ENCODE peak calls at places on chromosomes 3 and 15, in four cellular contexts. One of them, this sample, is unnamed.

GRCh38 chr15:101097111-101097510 is 154.7 kb downstream of the CHSY1 start:
- DNase-seq in K562: no peak
- DNase-seq in WTC11: no peak
- DNase-seq in GM12878: no peak
- DNase-seq in this sample: no peak

GRCh38 chr3:190877925-190878324 is 15.4 kb upstream of the GMNC start:
- DNase-seq in K562: peak; percentile 38
- DNase-seq in WTC11: peak; percentile 55
- DNase-seq in GM12878: no peak
- DNase-seq in this sample: no peak

GRCh38 chr15:28983432-28984311 is 97.9 kb downstream of the APBA2 start:
- DNase-seq in K562: peak; percentile 70
- DNase-seq in WTC11: peak; percentile 52
- DNase-seq in GM12878: no peak
- DNase-seq in this sample: no peak

GRCh38 chr15:68820589-68821189 is at the start of gene ANP32A:
- DNase-seq in K562: peak; percentile 100
- DNase-seq in WTC11: peak; percentile 97
- DNase-seq in GM12878: peak; percentile 62
- DNase-seq in this sample: peak; percentile 85

GRCh38 chr3:57518276-57518914 is 25.7 kb downstream of the DNAH12 start:
- DNase-seq in K562: no peak
- DNase-seq in WTC11: no peak
- DNase-seq in GM12878: no peak
- DNase-seq in this sample: no peak

GRCh38 chr3:163779396-163780344 is 1298.6 kb downstream of the SI start:
- DNase-seq in K562: no peak
- DNase-seq in WTC11: peak; percentile 35
- DNase-seq in GM12878: no peak
- DNase-seq in this sample: peak; percentile 69

GRCh38 chr3:125582707-125583106 is 12.6 kb downstream of the OSBPL11 start:
- DNase-seq in K562: peak; percentile 16
- DNase-seq in WTC11: no peak
- DNase-seq in GM12878: no peak
- DNase-seq in this sample: peak; percentile 7

GRCh38 chr3:195806211-195806915 is 5.4 kb downstream of the MUC4 start:
- DNase-seq in K562: no peak
- DNase-seq in WTC11: peak; percentile 73
- DNase-seq in GM12878: no peak
- DNase-seq in this sample: no peak

DNA sequence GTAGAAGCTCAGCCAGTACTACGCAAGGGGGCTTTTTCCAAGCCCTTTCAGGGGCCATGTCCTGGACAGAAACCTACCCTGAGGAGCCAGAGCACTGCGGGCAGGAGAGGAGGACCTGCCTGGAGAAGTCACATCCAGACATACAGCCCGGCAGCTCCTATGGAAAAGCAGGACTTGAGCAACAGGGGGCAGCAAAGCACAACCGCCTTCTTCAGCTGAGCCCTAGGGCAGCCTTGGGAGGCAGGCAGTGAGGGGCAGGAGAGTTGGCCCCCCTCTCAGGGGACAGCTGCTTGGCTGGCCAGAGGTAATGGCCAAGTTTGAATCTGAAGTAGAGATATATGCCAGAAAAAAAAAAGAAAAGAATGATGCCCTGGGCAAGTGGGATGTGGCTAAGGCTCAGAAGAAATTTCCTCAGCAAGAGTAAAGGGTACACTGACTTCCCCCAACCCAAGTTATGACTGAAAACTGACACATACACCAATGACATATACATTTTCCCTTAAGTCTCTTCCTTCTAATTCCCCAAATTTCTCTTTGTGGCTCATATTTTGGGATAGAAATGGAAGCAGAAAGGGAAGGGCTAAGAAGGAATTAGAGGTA is 56.9 kb downstream of the CYP19A1 start:
- DNase-seq in K562: peak; percentile 57
- DNase-seq in WTC11: peak; percentile 80
- DNase-seq in GM12878: no peak
- DNase-seq in this sample: peak; percentile 44
- TF ChIP-seq NR2C2 in K562: no peak
- TF ChIP-seq NR2C2 in WTC11: no peak
- TF ChIP-seq NR2C2 in GM12878: no peak
- TF ChIP-seq NR2C2 in this sample: no peak

DNA sequence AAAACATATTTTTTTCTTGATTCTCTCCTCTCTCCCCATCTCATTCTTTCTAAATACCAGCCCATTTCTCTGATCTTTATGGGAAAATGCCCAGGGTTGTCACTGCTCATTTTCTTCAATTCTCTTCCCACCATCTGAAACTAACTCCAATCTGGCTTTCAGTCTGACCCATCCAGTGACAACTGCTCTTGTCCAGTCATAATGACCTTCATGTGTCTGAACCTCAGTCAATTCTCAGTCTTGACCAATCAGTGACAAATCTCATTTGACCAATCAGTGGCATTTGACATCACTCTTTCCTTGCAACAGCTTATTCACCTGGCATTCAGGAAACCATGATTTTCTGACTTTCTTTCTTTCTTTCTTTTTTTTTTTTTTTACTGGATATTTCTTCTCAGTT is 15.1 kb downstream of the VEPH1 start:
- DNase-seq in K562: no peak
- DNase-seq in WTC11: no peak
- DNase-seq in GM12878: no peak
- DNase-seq in this sample: no peak
- TF ChIP-seq NR2C2 in K562: no peak
- TF ChIP-seq NR2C2 in WTC11: no peak
- TF ChIP-seq NR2C2 in GM12878: no peak
- TF ChIP-seq NR2C2 in this sample: no peak

DNA sequence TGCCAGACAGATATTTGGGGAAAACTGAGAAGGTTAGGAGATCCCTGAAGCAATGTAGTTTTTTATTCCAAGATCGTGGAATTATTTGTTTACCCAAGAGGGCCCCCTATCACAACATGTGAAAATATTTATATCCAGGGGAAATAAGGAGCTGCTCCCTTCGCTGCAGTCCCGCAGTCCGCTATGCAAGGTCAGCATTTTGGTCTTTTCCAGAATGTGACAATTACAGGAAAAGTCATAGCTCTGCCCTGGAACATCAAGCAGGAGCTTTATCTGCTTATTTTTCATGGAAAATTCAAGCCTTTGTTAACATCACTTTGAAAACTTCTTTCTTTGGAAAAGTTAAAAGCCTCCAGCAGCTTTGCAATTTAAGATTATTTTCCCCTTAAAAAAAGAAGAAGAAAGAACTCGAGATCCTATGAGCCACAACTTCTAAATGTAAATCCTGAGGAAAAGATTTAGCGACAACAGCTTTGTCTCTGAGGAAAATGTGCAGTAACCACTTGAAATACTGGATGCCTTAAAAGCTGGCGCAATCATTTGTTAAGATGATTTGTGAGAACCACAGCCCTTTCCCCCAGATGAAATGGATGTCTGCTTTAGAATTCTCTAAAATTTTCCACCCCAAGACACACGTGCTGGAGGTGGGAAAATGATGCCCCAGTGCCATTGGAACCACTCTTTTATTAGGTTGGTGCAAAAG is 256.3 kb upstream of the TPM1 start:
- DNase-seq in K562: no peak
- DNase-seq in WTC11: no peak
- DNase-seq in GM12878: no peak
- DNase-seq in this sample: no peak
- TF ChIP-seq NR2C2 in K562: no peak
- TF ChIP-seq NR2C2 in WTC11: no peak
- TF ChIP-seq NR2C2 in GM12878: no peak
- TF ChIP-seq NR2C2 in this sample: no peak

DNA sequence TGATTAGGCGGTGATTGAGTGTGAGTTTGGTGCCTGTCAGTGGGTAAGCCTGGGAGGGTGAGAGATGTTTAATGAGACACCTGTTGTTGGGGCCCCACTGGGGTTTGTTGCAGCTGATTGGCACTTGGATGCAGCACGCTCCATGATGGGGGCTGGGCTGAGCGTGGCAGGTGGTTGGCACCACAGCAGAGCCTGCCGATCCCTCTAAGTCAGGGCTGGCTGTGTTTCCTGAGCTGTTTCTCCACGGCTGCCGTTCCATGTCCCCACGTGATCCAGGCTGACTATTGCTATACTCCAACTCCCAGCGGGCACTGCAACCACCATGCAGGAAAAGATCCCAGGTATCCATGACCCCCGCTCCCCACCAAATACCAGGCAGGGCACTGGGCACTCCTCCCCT is 93.5 kb upstream of the ARRDC4 start:
- DNase-seq in K562: no peak
- DNase-seq in WTC11: no peak
- DNase-seq in GM12878: no peak
- DNase-seq in this sample: no peak
- TF ChIP-seq NR2C2 in K562: no peak
- TF ChIP-seq NR2C2 in WTC11: no peak
- TF ChIP-seq NR2C2 in GM12878: no peak
- TF ChIP-seq NR2C2 in this sample: no peak

GRCh38 chr3:52349131-52349530 is 33.0 kb downstream of the DNAH1 start:
- DNase-seq in K562: no peak
- DNase-seq in WTC11: no peak
- DNase-seq in GM12878: no peak
- DNase-seq in this sample: no peak
- TF ChIP-seq NR2C2 in K562: no peak
- TF ChIP-seq NR2C2 in WTC11: no peak
- TF ChIP-seq NR2C2 in GM12878: no peak
- TF ChIP-seq NR2C2 in this sample: no peak

GRCh38 chr3:171129827-171130226 is 103.3 kb upstream of the SLC2A2 start:
- DNase-seq in K562: no peak
- DNase-seq in WTC11: no peak
- DNase-seq in GM12878: no peak
- DNase-seq in this sample: peak; percentile 58

GRCh38 chr3:171135536-171135935 is 109.0 kb upstream of the SLC2A2 start:
- DNase-seq in K562: no peak
- DNase-seq in WTC11: no peak
- DNase-seq in GM12878: no peak
- DNase-seq in this sample: no peak

GRCh38 chr3:171132873-171133272 is 106.4 kb upstream of the SLC2A2 start:
- DNase-seq in K562: no peak
- DNase-seq in WTC11: no peak
- DNase-seq in GM12878: no peak
- DNase-seq in this sample: no peak

GRCh38 chr3:171138027-171138426 is 111.5 kb upstream of the SLC2A2 start:
- DNase-seq in K562: no peak
- DNase-seq in WTC11: no peak
- DNase-seq in GM12878: no peak
- DNase-seq in this sample: no peak

GRCh38 chr3:171134170-171134569 is 107.7 kb upstream of the SLC2A2 start:
- DNase-seq in K562: no peak
- DNase-seq in WTC11: no peak
- DNase-seq in GM12878: no peak
- DNase-seq in this sample: no peak
- TF ChIP-seq NR2C2 in K562: no peak
- TF ChIP-seq NR2C2 in WTC11: no peak
- TF ChIP-seq NR2C2 in GM12878: no peak
- TF ChIP-seq NR2C2 in this sample: no peak

GRCh38 chr15:39110336-39110735 is 470.5 kb upstream of the THBS1 start:
- DNase-seq in K562: no peak
- DNase-seq in WTC11: no peak
- DNase-seq in GM12878: no peak
- DNase-seq in this sample: no peak
- TF ChIP-seq NR2C2 in K562: no peak
- TF ChIP-seq NR2C2 in WTC11: no peak
- TF ChIP-seq NR2C2 in GM12878: no peak
- TF ChIP-seq NR2C2 in this sample: no peak

DNA sequence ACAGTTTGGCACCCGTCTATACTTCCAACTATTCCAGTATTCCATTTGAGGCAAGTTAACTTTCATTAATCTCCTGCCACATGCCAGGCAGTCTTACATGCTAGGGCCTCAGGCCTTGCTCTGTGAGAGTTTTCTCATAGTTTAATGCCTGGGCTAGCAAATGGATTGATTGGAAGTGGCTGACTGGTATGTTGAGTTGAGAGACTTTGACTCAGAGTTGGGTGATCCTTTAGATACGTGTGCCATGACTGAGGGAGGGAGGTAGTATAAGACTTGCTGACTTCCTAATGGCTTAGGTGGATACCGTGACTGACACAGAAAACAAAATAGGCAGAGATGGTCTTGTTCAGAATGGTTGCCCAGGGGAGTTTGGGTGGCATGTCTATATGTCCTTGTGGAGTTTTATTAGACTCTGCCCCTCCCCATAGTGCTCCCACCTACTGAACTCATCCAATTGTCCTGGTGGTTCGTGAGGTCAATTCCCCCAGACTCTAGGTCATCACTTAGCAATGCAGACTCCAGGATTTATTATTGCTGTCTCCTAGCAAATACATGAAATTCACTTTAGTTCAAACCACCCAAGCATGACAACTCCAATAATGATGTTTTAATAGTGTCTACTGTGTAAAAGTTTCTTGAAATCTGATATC is 413.8 kb upstream of the MDFIC2 start:
- DNase-seq in K562: no peak
- DNase-seq in WTC11: no peak
- DNase-seq in GM12878: no peak
- DNase-seq in this sample: no peak
- TF ChIP-seq NR2C2 in K562: no peak
- TF ChIP-seq NR2C2 in WTC11: no peak
- TF ChIP-seq NR2C2 in GM12878: no peak
- TF ChIP-seq NR2C2 in this sample: no peak